ENCODE peak calls at places on chromosomes 4 and X, in seven cellular contexts. One of them, this sample, is unnamed.

GRCh38 chr4:182752158-182752910 is 164.9 kb downstream of the DCTD start:
- DNase-seq in CD8-positive, alpha-beta T cell: no peak
- DNase-seq in IMR-90: peak; percentile 83
- DNase-seq in NCI-H82: no peak
- DNase-seq in activated CD8-positive, alpha-beta memory T cell treated with anti-CD3 and anti-CD28 coated beads for 1 hour: no peak
- DNase-seq in NCI-H1092: no peak
- DNase-seq in posterior vena cava: no peak
- DNase-seq in this sample: no peak

GRCh38 chr4:25535278-25535677 is 120.4 kb upstream of the SLC34A2 start:
- DNase-seq in CD8-positive, alpha-beta T cell: no peak
- DNase-seq in IMR-90: no peak
- DNase-seq in NCI-H82: no peak
- DNase-seq in activated CD8-positive, alpha-beta memory T cell treated with anti-CD3 and anti-CD28 coated beads for 1 hour: no peak
- DNase-seq in NCI-H1092: no peak
- DNase-seq in posterior vena cava: no peak
- DNase-seq in this sample: no peak

GRCh38 chrX:140764401-140764919 is 54.9 kb downstream of the LINC00632 start:
- DNase-seq in CD8-positive, alpha-beta T cell: no peak
- DNase-seq in IMR-90: peak; percentile 54
- DNase-seq in NCI-H82: peak; percentile 51
- DNase-seq in activated CD8-positive, alpha-beta memory T cell treated with anti-CD3 and anti-CD28 coated beads for 1 hour: no peak
- DNase-seq in NCI-H1092: no peak
- DNase-seq in posterior vena cava: peak; percentile 83
- DNase-seq in this sample: no peak

GRCh38 chrX:76183289-76184057 is 10.6 kb downstream of the PBDC1 start:
- DNase-seq in CD8-positive, alpha-beta T cell: no peak
- DNase-seq in IMR-90: peak; percentile 94
- DNase-seq in NCI-H82: no peak
- DNase-seq in activated CD8-positive, alpha-beta memory T cell treated with anti-CD3 and anti-CD28 coated beads for 1 hour: no peak
- DNase-seq in NCI-H1092: no peak
- DNase-seq in posterior vena cava: no peak
- DNase-seq in this sample: no peak

GRCh38 chr4:142959156-142959555 is 113.1 kb upstream of the INPP4B start:
- DNase-seq in CD8-positive, alpha-beta T cell: no peak
- DNase-seq in IMR-90: no peak
- DNase-seq in NCI-H82: peak; percentile 24
- DNase-seq in activated CD8-positive, alpha-beta memory T cell treated with anti-CD3 and anti-CD28 coated beads for 1 hour: no peak
- DNase-seq in NCI-H1092: no peak
- DNase-seq in posterior vena cava: no peak
- DNase-seq in this sample: no peak

GRCh38 chrX:149527705-149528104 is 13.1 kb upstream of the EOLA1 start:
- DNase-seq in CD8-positive, alpha-beta T cell: no peak
- DNase-seq in IMR-90: peak; percentile 28
- DNase-seq in NCI-H82: peak; percentile 34
- DNase-seq in activated CD8-positive, alpha-beta memory T cell treated with anti-CD3 and anti-CD28 coated beads for 1 hour: no peak
- DNase-seq in NCI-H1092: no peak
- DNase-seq in posterior vena cava: no peak
- DNase-seq in this sample: no peak

GRCh38 chr4:130901321-130901720 is 1805.4 kb downstream of the C4orf33 start:
- DNase-seq in CD8-positive, alpha-beta T cell: no peak
- DNase-seq in IMR-90: no peak
- DNase-seq in NCI-H82: no peak
- DNase-seq in activated CD8-positive, alpha-beta memory T cell treated with anti-CD3 and anti-CD28 coated beads for 1 hour: no peak
- DNase-seq in NCI-H1092: no peak
- DNase-seq in posterior vena cava: no peak
- DNase-seq in this sample: no peak

GRCh38 chrX:119669424-119670037 is 23.4 kb downstream of the SEPTIN6 start:
- DNase-seq in CD8-positive, alpha-beta T cell: no peak
- DNase-seq in IMR-90: peak; percentile 84
- DNase-seq in NCI-H82: no peak
- DNase-seq in activated CD8-positive, alpha-beta memory T cell treated with anti-CD3 and anti-CD28 coated beads for 1 hour: no peak
- DNase-seq in NCI-H1092: no peak
- DNase-seq in posterior vena cava: no peak
- DNase-seq in this sample: no peak

GRCh38 chr4:4856071-4857000 is 3.1 kb upstream of the MSX1 start:
- DNase-seq in CD8-positive, alpha-beta T cell: no peak
- DNase-seq in IMR-90: no peak
- DNase-seq in NCI-H82: peak; percentile 38
- DNase-seq in activated CD8-positive, alpha-beta memory T cell treated with anti-CD3 and anti-CD28 coated beads for 1 hour: no peak
- DNase-seq in NCI-H1092: no peak
- DNase-seq in posterior vena cava: peak; percentile 78
- DNase-seq in this sample: no peak

GRCh38 chrX:47232803-47233332 is at the start of gene USP11:
- DNase-seq in CD8-positive, alpha-beta T cell: peak; percentile 31
- DNase-seq in IMR-90: peak; percentile 51
- DNase-seq in NCI-H82: peak; percentile 83
- DNase-seq in activated CD8-positive, alpha-beta memory T cell treated with anti-CD3 and anti-CD28 coated beads for 1 hour: peak; percentile 38
- DNase-seq in NCI-H1092: peak; percentile 69
- DNase-seq in posterior vena cava: peak; percentile 82
- DNase-seq in this sample: no peak

GRCh38 chr4:1801286-1801958 is 8.3 kb downstream of the FGFR3 start:
- DNase-seq in CD8-positive, alpha-beta T cell: no peak
- DNase-seq in IMR-90: no peak
- DNase-seq in NCI-H82: no peak
- DNase-seq in activated CD8-positive, alpha-beta memory T cell treated with anti-CD3 and anti-CD28 coated beads for 1 hour: no peak
- DNase-seq in NCI-H1092: no peak
- DNase-seq in posterior vena cava: no peak
- DNase-seq in this sample: no peak

GRCh38 chr4:113142351-113142750 is 92.9 kb downstream of the ANK2 start:
- DNase-seq in CD8-positive, alpha-beta T cell: no peak
- DNase-seq in IMR-90: no peak
- DNase-seq in NCI-H82: no peak
- DNase-seq in activated CD8-positive, alpha-beta memory T cell treated with anti-CD3 and anti-CD28 coated beads for 1 hour: no peak
- DNase-seq in NCI-H1092: no peak
- DNase-seq in posterior vena cava: no peak
- DNase-seq in this sample: no peak

GRCh38 chr4:166045457-166045856 is 172.4 kb downstream of the TLL1 start:
- DNase-seq in CD8-positive, alpha-beta T cell: no peak
- DNase-seq in IMR-90: no peak
- DNase-seq in NCI-H82: no peak
- DNase-seq in activated CD8-positive, alpha-beta memory T cell treated with anti-CD3 and anti-CD28 coated beads for 1 hour: no peak
- DNase-seq in NCI-H1092: no peak
- DNase-seq in posterior vena cava: no peak
- DNase-seq in this sample: no peak

GRCh38 chr4:188960411-188961093 is 821.3 kb downstream of the TRIML1 start:
- DNase-seq in CD8-positive, alpha-beta T cell: no peak
- DNase-seq in IMR-90: peak; percentile 47
- DNase-seq in NCI-H82: no peak
- DNase-seq in activated CD8-positive, alpha-beta memory T cell treated with anti-CD3 and anti-CD28 coated beads for 1 hour: no peak
- DNase-seq in NCI-H1092: no peak
- DNase-seq in posterior vena cava: no peak
- DNase-seq in this sample: no peak

GRCh38 chr4:31662951-31663350 is 942.8 kb downstream of the PCDH7 start:
- DNase-seq in CD8-positive, alpha-beta T cell: no peak
- DNase-seq in IMR-90: no peak
- DNase-seq in NCI-H82: no peak
- DNase-seq in activated CD8-positive, alpha-beta memory T cell treated with anti-CD3 and anti-CD28 coated beads for 1 hour: no peak
- DNase-seq in NCI-H1092: no peak
- DNase-seq in posterior vena cava: no peak
- DNase-seq in this sample: no peak

GRCh38 chr4:5710962-5711478 is at the start of gene EVC:
- DNase-seq in CD8-positive, alpha-beta T cell: no peak
- DNase-seq in IMR-90: peak; percentile 74
- DNase-seq in NCI-H82: peak; percentile 79
- DNase-seq in activated CD8-positive, alpha-beta memory T cell treated with anti-CD3 and anti-CD28 coated beads for 1 hour: peak; percentile 12
- DNase-seq in NCI-H1092: no peak
- DNase-seq in posterior vena cava: peak; percentile 91
- DNase-seq in this sample: no peak

GRCh38 chr4:135718019-135718418 is 1516.4 kb upstream of the PABPC4L start:
- DNase-seq in CD8-positive, alpha-beta T cell: no peak
- DNase-seq in IMR-90: peak; percentile 0
- DNase-seq in NCI-H82: no peak
- DNase-seq in activated CD8-positive, alpha-beta memory T cell treated with anti-CD3 and anti-CD28 coated beads for 1 hour: no peak
- DNase-seq in NCI-H1092: no peak
- DNase-seq in posterior vena cava: no peak
- DNase-seq in this sample: no peak

GRCh38 chrX:124098089-124098488 is 136.6 kb downstream of the STAG2 start:
- DNase-seq in CD8-positive, alpha-beta T cell: no peak
- DNase-seq in IMR-90: peak; percentile 51
- DNase-seq in NCI-H82: peak; percentile 51
- DNase-seq in activated CD8-positive, alpha-beta memory T cell treated with anti-CD3 and anti-CD28 coated beads for 1 hour: no peak
- DNase-seq in NCI-H1092: no peak
- DNase-seq in posterior vena cava: no peak
- DNase-seq in this sample: no peak

GRCh38 chr4:73707918-73708577 is 32.3 kb upstream of the CXCL8 start:
- DNase-seq in CD8-positive, alpha-beta T cell: no peak
- DNase-seq in IMR-90: peak; percentile 95
- DNase-seq in NCI-H82: no peak
- DNase-seq in activated CD8-positive, alpha-beta memory T cell treated with anti-CD3 and anti-CD28 coated beads for 1 hour: no peak
- DNase-seq in NCI-H1092: no peak
- DNase-seq in posterior vena cava: peak; percentile 86
- DNase-seq in this sample: no peak

GRCh38 chr4:140800686-140801085 is 44.5 kb upstream of the TBC1D9 start:
- DNase-seq in CD8-positive, alpha-beta T cell: no peak
- DNase-seq in IMR-90: no peak
- DNase-seq in NCI-H82: peak; percentile 35
- DNase-seq in activated CD8-positive, alpha-beta memory T cell treated with anti-CD3 and anti-CD28 coated beads for 1 hour: no peak
- DNase-seq in NCI-H1092: no peak
- DNase-seq in posterior vena cava: no peak
- DNase-seq in this sample: no peak

GRCh38 chrX:3697701-3698279 is 15.7 kb downstream of the PRKX start:
- DNase-seq in CD8-positive, alpha-beta T cell: no peak
- DNase-seq in IMR-90: peak; percentile 42
- DNase-seq in NCI-H82: no peak
- DNase-seq in activated CD8-positive, alpha-beta memory T cell treated with anti-CD3 and anti-CD28 coated beads for 1 hour: no peak
- DNase-seq in NCI-H1092: peak; percentile 73
- DNase-seq in posterior vena cava: no peak
- DNase-seq in this sample: no peak

GRCh38 chrX:10884246-10884645 is 226.9 kb upstream of the HCCS start:
- DNase-seq in CD8-positive, alpha-beta T cell: no peak
- DNase-seq in IMR-90: peak; percentile 56
- DNase-seq in NCI-H82: peak; percentile 74
- DNase-seq in activated CD8-positive, alpha-beta memory T cell treated with anti-CD3 and anti-CD28 coated beads for 1 hour: no peak
- DNase-seq in NCI-H1092: no peak
- DNase-seq in posterior vena cava: no peak
- DNase-seq in this sample: no peak

GRCh38 chr4:189835505-189835904 is 105.2 kb upstream of the FRG1 start:
- DNase-seq in CD8-positive, alpha-beta T cell: no peak
- DNase-seq in IMR-90: peak; percentile 2
- DNase-seq in NCI-H82: no peak
- DNase-seq in activated CD8-positive, alpha-beta memory T cell treated with anti-CD3 and anti-CD28 coated beads for 1 hour: no peak
- DNase-seq in NCI-H1092: no peak
- DNase-seq in posterior vena cava: no peak
- DNase-seq in this sample: no peak

GRCh38 chrX:18543738-18544137 is 118.3 kb downstream of the CDKL5 start:
- DNase-seq in CD8-positive, alpha-beta T cell: no peak
- DNase-seq in IMR-90: no peak
- DNase-seq in NCI-H82: no peak
- DNase-seq in activated CD8-positive, alpha-beta memory T cell treated with anti-CD3 and anti-CD28 coated beads for 1 hour: no peak
- DNase-seq in NCI-H1092: no peak
- DNase-seq in posterior vena cava: no peak
- DNase-seq in this sample: no peak

GRCh38 chr4:48025005-48025404 is 8.4 kb downstream of the NIPAL1 start:
- DNase-seq in CD8-positive, alpha-beta T cell: no peak
- DNase-seq in IMR-90: peak; percentile 33
- DNase-seq in NCI-H82: no peak
- DNase-seq in activated CD8-positive, alpha-beta memory T cell treated with anti-CD3 and anti-CD28 coated beads for 1 hour: no peak
- DNase-seq in NCI-H1092: peak; percentile 48
- DNase-seq in posterior vena cava: no peak
- DNase-seq in this sample: no peak

GRCh38 chrX:154419688-154420401 is 8.5 kb downstream of the TAFAZZIN start:
- DNase-seq in CD8-positive, alpha-beta T cell: no peak
- DNase-seq in IMR-90: no peak
- DNase-seq in NCI-H82: no peak
- DNase-seq in activated CD8-positive, alpha-beta memory T cell treated with anti-CD3 and anti-CD28 coated beads for 1 hour: no peak
- DNase-seq in NCI-H1092: peak; percentile 51
- DNase-seq in posterior vena cava: peak; percentile 76
- DNase-seq in this sample: no peak

GRCh38 chr4:7781361-7781760 is 158.3 kb downstream of the AFAP1 start:
- DNase-seq in CD8-positive, alpha-beta T cell: no peak
- DNase-seq in IMR-90: peak; percentile 71
- DNase-seq in NCI-H82: no peak
- DNase-seq in activated CD8-positive, alpha-beta memory T cell treated with anti-CD3 and anti-CD28 coated beads for 1 hour: no peak
- DNase-seq in NCI-H1092: no peak
- DNase-seq in posterior vena cava: peak; percentile 55
- DNase-seq in this sample: no peak

GRCh38 chr4:15778191-15778741 is at the start of gene CD38:
- DNase-seq in CD8-positive, alpha-beta T cell: no peak
- DNase-seq in IMR-90: no peak
- DNase-seq in NCI-H82: peak; percentile 8
- DNase-seq in activated CD8-positive, alpha-beta memory T cell treated with anti-CD3 and anti-CD28 coated beads for 1 hour: no peak
- DNase-seq in NCI-H1092: no peak
- DNase-seq in posterior vena cava: peak; percentile 86
- DNase-seq in this sample: no peak

GRCh38 chr4:38800366-38800765 is 4.2 kb downstream of the TLR1 start:
- DNase-seq in CD8-positive, alpha-beta T cell: no peak
- DNase-seq in IMR-90: no peak
- DNase-seq in NCI-H82: no peak
- DNase-seq in activated CD8-positive, alpha-beta memory T cell treated with anti-CD3 and anti-CD28 coated beads for 1 hour: no peak
- DNase-seq in NCI-H1092: no peak
- DNase-seq in posterior vena cava: no peak
- DNase-seq in this sample: no peak

GRCh38 chrX:136126892-136127406 is 20.4 kb upstream of the FHL1 start:
- DNase-seq in CD8-positive, alpha-beta T cell: no peak
- DNase-seq in IMR-90: peak; percentile 27
- DNase-seq in NCI-H82: no peak
- DNase-seq in activated CD8-positive, alpha-beta memory T cell treated with anti-CD3 and anti-CD28 coated beads for 1 hour: no peak
- DNase-seq in NCI-H1092: no peak
- DNase-seq in posterior vena cava: no peak
- DNase-seq in this sample: no peak

GRCh38 chrX:38803609-38804480 is 2.6 kb downstream of the MID1IP1 start:
- DNase-seq in CD8-positive, alpha-beta T cell: no peak
- DNase-seq in IMR-90: peak; percentile 34
- DNase-seq in NCI-H82: peak; percentile 94
- DNase-seq in activated CD8-positive, alpha-beta memory T cell treated with anti-CD3 and anti-CD28 coated beads for 1 hour: no peak
- DNase-seq in NCI-H1092: peak; percentile 59
- DNase-seq in posterior vena cava: peak; percentile 94
- DNase-seq in this sample: peak; percentile 3

GRCh38 chrX:2498781-2499302 is 1.9 kb downstream of the DHRSX start:
- DNase-seq in CD8-positive, alpha-beta T cell: no peak
- DNase-seq in IMR-90: peak; percentile 18
- DNase-seq in NCI-H82: no peak
- DNase-seq in activated CD8-positive, alpha-beta memory T cell treated with anti-CD3 and anti-CD28 coated beads for 1 hour: no peak
- DNase-seq in NCI-H1092: no peak
- DNase-seq in posterior vena cava: peak; percentile 66
- DNase-seq in this sample: no peak

GRCh38 chr4:94669672-94670664 is 87.8 kb upstream of the BMPR1B start:
- DNase-seq in CD8-positive, alpha-beta T cell: no peak
- DNase-seq in IMR-90: no peak
- DNase-seq in NCI-H82: no peak
- DNase-seq in activated CD8-positive, alpha-beta memory T cell treated with anti-CD3 and anti-CD28 coated beads for 1 hour: no peak
- DNase-seq in NCI-H1092: no peak
- DNase-seq in posterior vena cava: no peak
- DNase-seq in this sample: no peak

GRCh38 chrX:48025561-48025960 is 18.8 kb downstream of the SPACA5 start:
- DNase-seq in CD8-positive, alpha-beta T cell: no peak
- DNase-seq in IMR-90: peak; percentile 61
- DNase-seq in NCI-H82: peak; percentile 85
- DNase-seq in activated CD8-positive, alpha-beta memory T cell treated with anti-CD3 and anti-CD28 coated beads for 1 hour: no peak
- DNase-seq in NCI-H1092: peak; percentile 30
- DNase-seq in posterior vena cava: no peak
- DNase-seq in this sample: no peak